ENCODE peak calls at places on chromosomes 3 and 15, in eight cellular contexts. One of them, this sample, is unnamed.

GRCh38 chr3:59133350-59133749 is 83.5 kb upstream of the CFAP20DC start:
- DNase-seq in glutamatergic neuron: no peak
- DNase-seq in heart left ventricle: no peak
- DNase-seq in choroid plexus epithelial cell: peak
- DNase-seq in A549: no peak
- DNase-seq in kidney: no peak
- DNase-seq in GM10248: no peak
- DNase-seq in nephron progenitor cell: no peak
- DNase-seq in this sample: no peak

GRCh38 chr3:50430950-50431435 is 71.7 kb upstream of the TMEM115 start:
- DNase-seq in glutamatergic neuron: no peak
- DNase-seq in heart left ventricle: no peak
- DNase-seq in choroid plexus epithelial cell: no peak
- DNase-seq in A549: no peak
- DNase-seq in kidney: no peak
- DNase-seq in GM10248: no peak
- DNase-seq in nephron progenitor cell: no peak
- DNase-seq in this sample: no peak

GRCh38 chr3:133113526-133113925 is 75.3 kb downstream of the TMEM108 start:
- DNase-seq in glutamatergic neuron: no peak
- DNase-seq in heart left ventricle: no peak
- DNase-seq in choroid plexus epithelial cell: no peak
- DNase-seq in A549: no peak
- DNase-seq in kidney: no peak
- DNase-seq in GM10248: no peak
- DNase-seq in nephron progenitor cell: no peak
- DNase-seq in this sample: no peak

GRCh38 chr3:68904064-68904463 is 28.3 kb downstream of the TAFA4 start:
- DNase-seq in glutamatergic neuron: no peak
- DNase-seq in heart left ventricle: no peak
- DNase-seq in choroid plexus epithelial cell: no peak
- DNase-seq in A549: no peak
- DNase-seq in kidney: no peak
- DNase-seq in GM10248: no peak
- DNase-seq in nephron progenitor cell: no peak
- DNase-seq in this sample: no peak

GRCh38 chr3:65953301-65953812 is 85.4 kb downstream of the MAGI1 start:
- DNase-seq in glutamatergic neuron: no peak
- DNase-seq in heart left ventricle: peak
- DNase-seq in choroid plexus epithelial cell: no peak
- DNase-seq in A549: no peak
- DNase-seq in kidney: peak
- DNase-seq in GM10248: no peak
- DNase-seq in nephron progenitor cell: no peak
- DNase-seq in this sample: no peak

GRCh38 chr3:187983484-187984124 is 170.4 kb upstream of the LPP start:
- DNase-seq in glutamatergic neuron: no peak
- DNase-seq in heart left ventricle: peak
- DNase-seq in choroid plexus epithelial cell: no peak
- DNase-seq in A549: no peak
- DNase-seq in kidney: no peak
- DNase-seq in GM10248: no peak
- DNase-seq in nephron progenitor cell: no peak
- DNase-seq in this sample: no peak

GRCh38 chr3:46266598-46266997 is 24.3 kb downstream of the CCR3 start:
- DNase-seq in glutamatergic neuron: no peak
- DNase-seq in heart left ventricle: no peak
- DNase-seq in choroid plexus epithelial cell: no peak
- DNase-seq in A549: no peak
- DNase-seq in kidney: no peak
- DNase-seq in GM10248: no peak
- DNase-seq in nephron progenitor cell: no peak
- DNase-seq in this sample: no peak

GRCh38 chr3:194080473-194080872 is 55.5 kb upstream of the HES1 start:
- DNase-seq in glutamatergic neuron: no peak
- DNase-seq in heart left ventricle: no peak
- DNase-seq in choroid plexus epithelial cell: no peak
- DNase-seq in A549: no peak
- DNase-seq in kidney: no peak
- DNase-seq in GM10248: no peak
- DNase-seq in nephron progenitor cell: no peak
- DNase-seq in this sample: no peak

GRCh38 chr3:46395210-46395661 is 11.6 kb downstream of the CCR5AS start:
- DNase-seq in glutamatergic neuron: no peak
- DNase-seq in heart left ventricle: no peak
- DNase-seq in choroid plexus epithelial cell: peak
- DNase-seq in A549: no peak
- DNase-seq in kidney: no peak
- DNase-seq in GM10248: no peak
- DNase-seq in nephron progenitor cell: no peak
- DNase-seq in this sample: no peak

GRCh38 chr3:192482391-192482790 is 244.9 kb downstream of the FGF12 start:
- DNase-seq in glutamatergic neuron: no peak
- DNase-seq in heart left ventricle: no peak
- DNase-seq in choroid plexus epithelial cell: peak
- DNase-seq in A549: no peak
- DNase-seq in kidney: no peak
- DNase-seq in GM10248: no peak
- DNase-seq in nephron progenitor cell: no peak
- DNase-seq in this sample: no peak

GRCh38 chr15:29925227-29926082 is 103.2 kb upstream of the TJP1 start:
- DNase-seq in glutamatergic neuron: peak
- DNase-seq in heart left ventricle: peak
- DNase-seq in choroid plexus epithelial cell: peak
- DNase-seq in A549: peak
- DNase-seq in kidney: peak
- DNase-seq in GM10248: peak
- DNase-seq in nephron progenitor cell: peak
- DNase-seq in this sample: peak
- TF ChIP-seq CTCF in glutamatergic neuron: peak
- TF ChIP-seq CTCF in heart left ventricle: peak
- TF ChIP-seq CTCF in choroid plexus epithelial cell: peak
- TF ChIP-seq CTCF in A549: peak
- TF ChIP-seq CTCF in kidney: peak
- TF ChIP-seq CTCF in GM10248: peak
- TF ChIP-seq CTCF in nephron progenitor cell: peak
- TF ChIP-seq CTCF in this sample: peak

DNA sequence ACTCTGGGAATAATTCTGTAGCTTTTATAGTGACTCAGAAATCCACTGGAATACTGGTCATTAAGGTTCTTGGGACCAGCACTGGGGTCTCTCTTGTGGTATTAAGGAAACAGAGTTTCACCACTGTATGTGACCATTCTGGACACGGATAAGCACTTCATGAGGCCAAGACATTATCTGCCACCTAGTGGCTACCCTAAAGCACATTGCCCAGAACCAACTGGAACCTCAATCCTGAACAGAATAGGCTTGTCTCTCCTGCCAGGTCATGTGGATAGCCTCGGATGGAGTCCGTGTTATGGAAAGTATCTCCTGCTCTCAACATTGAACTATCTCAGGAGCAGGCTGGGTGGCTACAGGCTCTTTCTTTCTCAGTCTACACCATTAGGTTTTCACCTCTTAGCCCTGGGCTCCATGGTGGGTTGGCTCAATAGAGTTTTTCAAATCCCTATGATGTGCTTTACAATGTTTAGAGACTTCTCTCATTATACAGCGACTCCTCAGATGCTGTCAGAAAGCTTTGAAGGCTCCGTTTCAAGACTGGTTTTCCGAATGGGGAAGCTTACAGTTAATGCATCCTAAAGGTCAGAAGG is 167.6 kb upstream of the ST8SIA2 start:
- DNase-seq in glutamatergic neuron: no peak
- DNase-seq in heart left ventricle: no peak
- DNase-seq in choroid plexus epithelial cell: no peak
- DNase-seq in A549: no peak
- DNase-seq in kidney: no peak
- DNase-seq in GM10248: peak
- DNase-seq in nephron progenitor cell: no peak
- DNase-seq in this sample: no peak
- TF ChIP-seq CTCF in glutamatergic neuron: peak
- TF ChIP-seq CTCF in heart left ventricle: peak
- TF ChIP-seq CTCF in choroid plexus epithelial cell: no peak
- TF ChIP-seq CTCF in A549: peak
- TF ChIP-seq CTCF in kidney: peak
- TF ChIP-seq CTCF in GM10248: peak
- TF ChIP-seq CTCF in nephron progenitor cell: peak
- TF ChIP-seq CTCF in this sample: peak

DNA sequence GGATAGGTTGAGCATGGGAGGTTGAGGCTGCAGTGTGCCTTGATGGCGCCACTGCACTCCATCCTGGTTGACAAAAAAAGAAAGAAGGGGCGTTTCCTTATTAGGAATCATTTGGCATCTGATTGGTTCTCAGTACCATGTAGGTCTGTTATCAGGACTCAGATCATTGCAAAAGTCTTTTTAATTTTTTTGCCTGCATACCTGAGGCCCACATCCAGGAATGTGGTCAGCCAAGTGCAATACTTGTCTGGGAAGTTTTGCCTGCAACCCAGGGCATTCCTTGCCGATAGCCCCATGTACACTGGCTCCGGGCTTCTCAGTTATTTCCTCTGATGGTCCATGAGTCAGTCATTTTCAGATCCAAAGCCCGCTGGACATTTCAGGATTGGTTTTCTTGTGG is 50.1 kb upstream of the CRTC3 start:
- DNase-seq in glutamatergic neuron: no peak
- DNase-seq in heart left ventricle: no peak
- DNase-seq in choroid plexus epithelial cell: peak
- DNase-seq in A549: no peak
- DNase-seq in kidney: no peak
- DNase-seq in GM10248: no peak
- DNase-seq in nephron progenitor cell: no peak
- DNase-seq in this sample: no peak
- TF ChIP-seq CTCF in glutamatergic neuron: no peak
- TF ChIP-seq CTCF in heart left ventricle: no peak
- TF ChIP-seq CTCF in choroid plexus epithelial cell: no peak
- TF ChIP-seq CTCF in A549: no peak
- TF ChIP-seq CTCF in kidney: no peak
- TF ChIP-seq CTCF in GM10248: no peak
- TF ChIP-seq CTCF in nephron progenitor cell: no peak
- TF ChIP-seq CTCF in this sample: no peak

DNA sequence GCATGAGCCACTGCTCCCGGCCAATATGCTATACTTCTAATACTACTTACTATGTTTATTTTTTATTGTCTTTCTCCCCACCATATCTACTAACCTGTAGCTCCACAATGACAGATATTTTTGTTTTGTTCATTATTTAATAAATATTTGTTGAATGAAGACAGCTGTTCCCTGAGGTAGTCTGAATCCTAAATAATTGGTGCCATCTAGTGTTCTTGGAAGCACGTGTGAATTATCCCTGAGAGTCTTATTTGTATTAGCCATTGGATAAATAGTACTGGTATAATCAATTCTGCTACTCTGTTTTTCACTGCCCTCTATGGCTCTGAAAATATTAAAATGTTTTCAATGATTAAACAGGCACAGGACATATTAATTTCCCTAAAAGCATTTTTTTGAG is 5.6 kb upstream of the APPL1 start:
- DNase-seq in glutamatergic neuron: no peak
- DNase-seq in heart left ventricle: no peak
- DNase-seq in choroid plexus epithelial cell: peak
- DNase-seq in A549: no peak
- DNase-seq in kidney: no peak
- DNase-seq in GM10248: no peak
- DNase-seq in nephron progenitor cell: no peak
- DNase-seq in this sample: no peak
- TF ChIP-seq CTCF in glutamatergic neuron: no peak
- TF ChIP-seq CTCF in heart left ventricle: peak
- TF ChIP-seq CTCF in choroid plexus epithelial cell: peak
- TF ChIP-seq CTCF in A549: peak
- TF ChIP-seq CTCF in kidney: peak
- TF ChIP-seq CTCF in GM10248: no peak
- TF ChIP-seq CTCF in nephron progenitor cell: no peak
- TF ChIP-seq CTCF in this sample: peak